ENCODE peak calls at places on chromosomes 2 and 18, in ten cellular contexts. T, O, A, N, D, I, M, E, B and Q are unnamed samples.

GRCh38 chr2:21041462-21041861 is 2.4 kb downstream of the APOB start:
- DNase-seq in T (no peak), O (no peak), A (no peak), N (no peak), D (no peak), I (no peak), M (no peak), E (no peak), B (no peak), Q (no peak)

GRCh38 chr2:53403836-53404413 is 363.7 kb upstream of the CHAC2 start:
- DNase-seq in T (peak), O (no peak), A (no peak), N (peak), D (peak), I (no peak), M (no peak), E (no peak), B (no peak), Q (no peak)

GRCh38 chr2:40384714-40385113 is 67.2 kb downstream of the SLC8A1 start:
- DNase-seq in T (no peak), O (no peak), A (no peak), N (peak), D (peak), I (no peak), M (no peak), E (no peak), B (no peak), Q (no peak)

GRCh38 chr2:231057590-231057989 is 923 bp downstream of the PSMD1 start:
- DNase-seq in T (no peak), O (no peak), A (no peak), N (peak), D (no peak), I (no peak), M (no peak), E (no peak), B (no peak), Q (no peak)

GRCh38 chr2:23312996-23313606 is 71.9 kb upstream of the KLHL29 start:
- DNase-seq in T (peak), O (peak), A (no peak), N (peak), D (no peak), I (no peak), M (no peak), E (peak), B (no peak), Q (no peak)

GRCh38 chr2:192091480-192091879 is 103.3 kb downstream of the TMEFF2 start:
- DNase-seq in T (no peak), O (no peak), A (no peak), N (no peak), D (no peak), I (no peak), M (no peak), E (no peak), B (no peak), Q (no peak)

GRCh38 chr2:128277961-128278681 is 40.5 kb downstream of the HS6ST1 start:
- DNase-seq in T (no peak), O (peak), A (peak), N (no peak), D (no peak), I (peak), M (no peak), E (no peak), B (no peak), Q (peak)

GRCh38 chr18:68627812-68628211 is 87.1 kb downstream of the TMX3 start:
- DNase-seq in T (no peak), O (no peak), A (no peak), N (no peak), D (no peak), I (no peak), M (no peak), E (no peak), B (no peak), Q (no peak)

GRCh38 chr18:43882358-43882757 is 605.1 kb upstream of the SYT4 start:
- DNase-seq in T (no peak), O (peak), A (no peak), N (peak), D (no peak), I (no peak), M (no peak), E (no peak), B (no peak), Q (peak)

GRCh38 chr2:106053116-106053515 is 141.0 kb downstream of the UXS1 start:
- DNase-seq in T (peak), O (no peak), A (no peak), N (peak), D (peak), I (no peak), M (no peak), E (no peak), B (no peak), Q (no peak)

GRCh38 chr2:178914259-178914849 is 107.1 kb upstream of the TTN start:
- DNase-seq in T (peak), O (peak), A (peak), N (peak), D (peak), I (peak), M (peak), E (peak), B (peak), Q (peak)

GRCh38 chr2:19238440-19238839 is 120.0 kb downstream of the OSR1 start:
- DNase-seq in T (peak), O (no peak), A (no peak), N (no peak), D (no peak), I (no peak), M (no peak), E (no peak), B (no peak), Q (no peak)

GRCh38 chr2:148674063-148675020 is 29.8 kb downstream of the EPC2 start:
- DNase-seq in T (no peak), O (peak), A (no peak), N (no peak), D (no peak), I (no peak), M (no peak), E (peak), B (no peak), Q (no peak)

GRCh38 chr2:116810071-116810470 is 1004.4 kb upstream of the DDX18 start:
- DNase-seq in T (peak), O (no peak), A (no peak), N (no peak), D (no peak), I (no peak), M (no peak), E (no peak), B (no peak), Q (no peak)

GRCh38 chr2:169676357-169676756 is 17.8 kb downstream of the CFAP210 start:
- DNase-seq in T (no peak), O (no peak), A (no peak), N (no peak), D (no peak), I (no peak), M (no peak), E (no peak), B (no peak), Q (no peak)

GRCh38 chr2:161165266-161165665 is 5.0 kb downstream of the TANK start:
- DNase-seq in T (no peak), O (no peak), A (no peak), N (peak), D (no peak), I (no peak), M (no peak), E (no peak), B (no peak), Q (no peak)

GRCh38 chr2:205566556-205567061 is 115.7 kb upstream of the NRP2 start:
- DNase-seq in T (no peak), O (no peak), A (no peak), N (no peak), D (no peak), I (no peak), M (no peak), E (no peak), B (no peak), Q (no peak)

GRCh38 chr2:66440692-66441091 is 5.8 kb downstream of the MEIS1 start:
- DNase-seq in T (no peak), O (peak), A (no peak), N (peak), D (no peak), I (no peak), M (no peak), E (no peak), B (no peak), Q (peak)

GRCh38 chr2:241616168-241617125 is 20.5 kb downstream of the THAP4 start:
- DNase-seq in T (no peak), O (peak), A (no peak), N (no peak), D (no peak), I (no peak), M (no peak), E (no peak), B (no peak), Q (no peak)
- H3K27ac ChIP-seq in T (no peak), O (no peak), A (no peak), N (no peak), D (no peak), I (no peak), M (no peak), E (no peak), B (no peak), Q (no peak)

GRCh38 chr18:25284278-25284677 is 67.7 kb downstream of the ZNF521 start:
- DNase-seq in T (no peak), O (no peak), A (no peak), N (no peak), D (no peak), I (no peak), M (no peak), E (no peak), B (no peak), Q (no peak)
- H3K27ac ChIP-seq in T (no peak), O (peak), A (no peak), N (peak), D (no peak), I (peak), M (no peak), E (no peak), B (no peak), Q (no peak)

GRCh38 chr2:37629529-37629928 is 41.9 kb downstream of the CDC42EP3 start:
- DNase-seq in T (peak), O (no peak), A (no peak), N (no peak), D (peak), I (no peak), M (no peak), E (no peak), B (no peak), Q (no peak)

GRCh38 chr2:37631698-37632097 is 39.7 kb downstream of the CDC42EP3 start:
- DNase-seq in T (no peak), O (no peak), A (no peak), N (no peak), D (no peak), I (no peak), M (no peak), E (no peak), B (no peak), Q (no peak)

GRCh38 chr2:37631292-37631691 is 40.1 kb downstream of the CDC42EP3 start:
- DNase-seq in T (no peak), O (no peak), A (no peak), N (no peak), D (no peak), I (no peak), M (no peak), E (no peak), B (no peak), Q (no peak)

GRCh38 chr2:37630778-37631177 is 40.7 kb downstream of the CDC42EP3 start:
- DNase-seq in T (no peak), O (no peak), A (no peak), N (no peak), D (no peak), I (no peak), M (no peak), E (no peak), B (no peak), Q (no peak)

DNA sequence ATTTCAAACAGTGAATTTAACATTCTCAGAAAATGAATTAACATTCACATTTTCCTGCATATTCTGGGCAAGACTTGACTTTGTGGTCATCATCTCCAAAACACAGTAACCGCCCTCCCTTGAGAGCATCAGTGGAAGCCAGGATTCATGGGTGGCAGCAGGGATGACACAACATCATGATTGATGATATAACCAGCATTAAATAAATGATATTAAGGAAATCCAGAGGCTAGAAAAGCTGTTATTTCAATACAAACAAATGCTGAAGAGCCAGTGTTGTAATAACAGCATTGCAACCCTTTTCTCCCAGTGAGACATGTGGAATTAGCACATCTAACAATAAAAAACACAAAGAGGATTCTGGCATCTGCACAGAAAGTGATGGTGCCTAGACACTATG is 41.1 kb downstream of the CDC42EP3 start:
- DNase-seq in T (no peak), O (no peak), A (no peak), N (no peak), D (no peak), I (no peak), M (no peak), E (no peak), B (no peak), Q (no peak)
- H3K27ac ChIP-seq in T (no peak), O (no peak), A (no peak), N (no peak), D (peak), I (no peak), M (no peak), E (no peak), B (no peak), Q (no peak)

DNA sequence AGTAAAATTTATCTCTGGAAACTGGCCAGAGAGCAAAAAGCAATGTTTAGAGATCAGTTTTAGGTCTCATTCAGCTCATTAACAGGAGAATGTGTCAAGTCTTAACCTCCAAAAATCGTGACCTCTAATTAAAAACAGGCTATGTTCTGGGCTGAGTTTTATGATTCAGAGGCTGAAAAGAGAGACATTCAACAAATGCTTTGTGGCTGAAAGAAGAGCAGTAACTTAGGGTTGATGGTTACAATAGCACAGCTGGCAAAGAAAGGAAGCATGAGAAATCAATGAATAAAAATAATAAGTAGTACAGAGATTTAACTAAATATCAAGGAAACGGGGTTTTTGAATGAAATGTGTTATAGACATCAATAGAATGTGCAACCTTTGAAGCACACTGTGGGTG is 13.1 kb downstream of the TGIF1 start:
- DNase-seq in T (no peak), O (no peak), A (no peak), N (no peak), D (no peak), I (no peak), M (no peak), E (no peak), B (no peak), Q (no peak)
- H3K27ac ChIP-seq in T (no peak), O (no peak), A (no peak), N (peak), D (no peak), I (no peak), M (no peak), E (peak), B (no peak), Q (no peak)

GRCh38 chr2:121705390-121705789 is 31.3 kb downstream of the NIFK start:
- DNase-seq in T (no peak), O (peak), A (no peak), N (no peak), D (no peak), I (no peak), M (no peak), E (no peak), B (no peak), Q (no peak)
- H3K27ac ChIP-seq in T (no peak), O (no peak), A (no peak), N (no peak), D (no peak), I (no peak), M (no peak), E (no peak), B (no peak), Q (no peak)

DNA sequence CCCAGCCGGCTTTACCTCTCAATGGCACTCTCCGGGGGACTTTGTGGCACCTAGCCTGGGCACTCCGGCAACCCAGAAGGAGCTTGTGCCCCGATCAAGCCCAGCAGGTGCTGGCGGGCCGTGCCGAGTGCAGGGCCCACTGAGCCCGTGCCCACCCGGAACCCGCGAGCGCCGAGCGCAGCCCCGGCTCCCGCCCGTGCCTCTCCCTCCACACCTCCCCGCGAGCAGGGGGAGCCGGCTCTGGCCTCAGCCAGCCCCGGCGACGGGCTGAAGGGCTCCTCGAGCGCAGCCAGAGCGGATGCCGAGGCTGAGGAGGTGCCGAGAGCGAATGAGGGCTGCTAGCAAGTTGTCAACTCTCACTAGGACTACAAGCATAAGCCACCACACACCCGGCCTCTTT is 136.9 kb downstream of the COMMD1 start:
- DNase-seq in T (no peak), O (no peak), A (no peak), N (no peak), D (no peak), I (no peak), M (no peak), E (no peak), B (no peak), Q (no peak)
- H3K27ac ChIP-seq in T (no peak), O (no peak), A (no peak), N (no peak), D (no peak), I (no peak), M (no peak), E (no peak), B (no peak), Q (no peak)

DNA sequence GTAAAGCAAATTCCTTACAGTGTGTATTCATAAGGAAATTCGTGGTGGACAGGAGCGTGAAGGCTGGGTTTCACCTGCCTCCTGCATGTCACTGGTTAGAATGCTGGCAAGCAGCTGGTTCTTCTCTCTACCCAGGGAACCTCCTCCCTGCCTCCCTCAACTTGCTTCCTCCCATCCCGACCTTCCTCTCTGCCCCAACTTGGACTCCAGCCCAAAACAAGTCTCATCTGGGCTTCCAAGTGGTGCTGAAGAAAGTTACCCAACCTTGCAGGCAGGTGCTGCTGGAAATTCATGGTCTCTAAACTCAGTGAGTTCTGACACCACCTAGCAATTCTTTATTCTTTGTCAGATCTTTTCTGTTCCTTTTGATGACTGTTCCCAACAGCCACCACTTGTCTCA is 184.5 kb downstream of the BCL2 start:
- DNase-seq in T (no peak), O (no peak), A (no peak), N (no peak), D (no peak), I (no peak), M (no peak), E (no peak), B (no peak), Q (no peak)
- H3K27ac ChIP-seq in T (no peak), O (no peak), A (no peak), N (no peak), D (no peak), I (no peak), M (no peak), E (no peak), B (no peak), Q (no peak)

GRCh38 chr2:24372033-24372432 is 11.7 kb upstream of the ITSN2 start:
- DNase-seq in T (no peak), O (no peak), A (no peak), N (no peak), D (no peak), I (no peak), M (no peak), E (no peak), B (no peak), Q (no peak)
- H3K27ac ChIP-seq in T (no peak), O (no peak), A (no peak), N (no peak), D (no peak), I (no peak), M (no peak), E (no peak), B (no peak), Q (no peak)